ENCODE peak calls at places on chromosomes 12 and 14, in seven cellular contexts. One of them, this sample, is unnamed.

GRCh38 chr12:122336015-122336946 is 70.0 kb upstream of the VPS33A start:
- DNase-seq in aorta: no peak
- DNase-seq in GM12865: peak
- DNase-seq in foreskin keratinocyte: no peak
- DNase-seq in SW480: peak
- DNase-seq in hypothalamus: no peak
- DNase-seq in AML-193: peak
- DNase-seq in this sample: peak

GRCh38 chr12:116897476-116897875 is 13.3 kb upstream of the FBXW8 start:
- DNase-seq in aorta: no peak
- DNase-seq in GM12865: no peak
- DNase-seq in foreskin keratinocyte: no peak
- DNase-seq in SW480: no peak
- DNase-seq in hypothalamus: no peak
- DNase-seq in AML-193: no peak
- DNase-seq in this sample: no peak

GRCh38 chr14:66403183-66403582 is 83.0 kb upstream of the CCDC196 start:
- DNase-seq in aorta: no peak
- DNase-seq in GM12865: peak
- DNase-seq in foreskin keratinocyte: peak
- DNase-seq in SW480: peak
- DNase-seq in hypothalamus: no peak
- DNase-seq in AML-193: peak
- DNase-seq in this sample: peak

GRCh38 chr12:84361651-84362551 is 550.7 kb downstream of the SLC6A15 start:
- DNase-seq in aorta: peak
- DNase-seq in GM12865: no peak
- DNase-seq in foreskin keratinocyte: no peak
- DNase-seq in SW480: no peak
- DNase-seq in hypothalamus: no peak
- DNase-seq in AML-193: no peak
- DNase-seq in this sample: no peak

GRCh38 chr12:3834774-3835173 is 38.4 kb downstream of the PARP11 start:
- DNase-seq in aorta: no peak
- DNase-seq in GM12865: no peak
- DNase-seq in foreskin keratinocyte: no peak
- DNase-seq in SW480: no peak
- DNase-seq in hypothalamus: no peak
- DNase-seq in AML-193: no peak
- DNase-seq in this sample: no peak

GRCh38 chr14:24390696-24391468 is 7.9 kb upstream of the NYNRIN start:
- DNase-seq in aorta: peak
- DNase-seq in GM12865: no peak
- DNase-seq in foreskin keratinocyte: no peak
- DNase-seq in SW480: no peak
- DNase-seq in hypothalamus: no peak
- DNase-seq in AML-193: no peak
- DNase-seq in this sample: no peak

GRCh38 chr14:40841886-40842285 is 764.8 kb upstream of the LRFN5 start:
- DNase-seq in aorta: no peak
- DNase-seq in GM12865: no peak
- DNase-seq in foreskin keratinocyte: no peak
- DNase-seq in SW480: no peak
- DNase-seq in hypothalamus: no peak
- DNase-seq in AML-193: no peak
- DNase-seq in this sample: no peak

GRCh38 chr14:90242444-90242843 is 13.9 kb upstream of the PSMC1 start:
- DNase-seq in aorta: no peak
- DNase-seq in GM12865: no peak
- DNase-seq in foreskin keratinocyte: no peak
- DNase-seq in SW480: no peak
- DNase-seq in hypothalamus: no peak
- DNase-seq in AML-193: no peak
- DNase-seq in this sample: no peak

GRCh38 chr14:37599527-37600368 is 4.3 kb downstream of the TTC6 start:
- DNase-seq in aorta: no peak
- DNase-seq in GM12865: no peak
- DNase-seq in foreskin keratinocyte: no peak
- DNase-seq in SW480: no peak
- DNase-seq in hypothalamus: no peak
- DNase-seq in AML-193: no peak
- DNase-seq in this sample: no peak

GRCh38 chr12:11812558-11813421 is 163.3 kb downstream of the ETV6 start:
- DNase-seq in aorta: peak
- DNase-seq in GM12865: peak
- DNase-seq in foreskin keratinocyte: no peak
- DNase-seq in SW480: peak
- DNase-seq in hypothalamus: no peak
- DNase-seq in AML-193: peak
- DNase-seq in this sample: no peak

GRCh38 chr12:47808049-47808448 is 11.7 kb downstream of the HDAC7 start:
- DNase-seq in aorta: peak
- DNase-seq in GM12865: peak
- DNase-seq in foreskin keratinocyte: no peak
- DNase-seq in SW480: no peak
- DNase-seq in hypothalamus: no peak
- DNase-seq in AML-193: peak
- DNase-seq in this sample: no peak

GRCh38 chr14:64705406-64706118 is 1.3 kb downstream of the PLEKHG3 start:
- DNase-seq in aorta: no peak
- DNase-seq in GM12865: no peak
- DNase-seq in foreskin keratinocyte: peak
- DNase-seq in SW480: no peak
- DNase-seq in hypothalamus: peak
- DNase-seq in AML-193: peak
- DNase-seq in this sample: no peak

GRCh38 chr12:120264511-120265202 is 873 bp downstream of the PXN start:
- DNase-seq in aorta: no peak
- DNase-seq in GM12865: no peak
- DNase-seq in foreskin keratinocyte: peak
- DNase-seq in SW480: no peak
- DNase-seq in hypothalamus: no peak
- DNase-seq in AML-193: no peak
- DNase-seq in this sample: no peak

GRCh38 chr12:109760930-109761630 is 47.5 kb downstream of the FAM222A start:
- DNase-seq in aorta: peak
- DNase-seq in GM12865: no peak
- DNase-seq in foreskin keratinocyte: no peak
- DNase-seq in SW480: no peak
- DNase-seq in hypothalamus: no peak
- DNase-seq in AML-193: no peak
- DNase-seq in this sample: no peak

GRCh38 chr12:28089363-28089762 is 100.9 kb upstream of the CCDC91 start:
- DNase-seq in aorta: no peak
- DNase-seq in GM12865: no peak
- DNase-seq in foreskin keratinocyte: peak
- DNase-seq in SW480: peak
- DNase-seq in hypothalamus: no peak
- DNase-seq in AML-193: peak
- DNase-seq in this sample: no peak

GRCh38 chr14:68468437-68469207 is 324.2 kb downstream of the ZFP36L1 start:
- DNase-seq in aorta: no peak
- DNase-seq in GM12865: peak
- DNase-seq in foreskin keratinocyte: peak
- DNase-seq in SW480: peak
- DNase-seq in hypothalamus: no peak
- DNase-seq in AML-193: no peak
- DNase-seq in this sample: no peak

GRCh38 chr14:104253223-104253822 is 114.9 kb downstream of the KIF26A start:
- DNase-seq in aorta: no peak
- DNase-seq in GM12865: no peak
- DNase-seq in foreskin keratinocyte: no peak
- DNase-seq in SW480: no peak
- DNase-seq in hypothalamus: no peak
- DNase-seq in AML-193: no peak
- DNase-seq in this sample: no peak

GRCh38 chr14:32545858-32546210 is 216.7 kb downstream of the AKAP6 start:
- DNase-seq in aorta: no peak
- DNase-seq in GM12865: no peak
- DNase-seq in foreskin keratinocyte: no peak
- DNase-seq in SW480: no peak
- DNase-seq in hypothalamus: no peak
- DNase-seq in AML-193: no peak
- DNase-seq in this sample: no peak

GRCh38 chr14:64960762-64961276 is 11.3 kb downstream of the RAB15 start:
- DNase-seq in aorta: no peak
- DNase-seq in GM12865: no peak
- DNase-seq in foreskin keratinocyte: no peak
- DNase-seq in SW480: no peak
- DNase-seq in hypothalamus: no peak
- DNase-seq in AML-193: no peak
- DNase-seq in this sample: no peak

GRCh38 chr14:24351517-24351916 is 11.7 kb upstream of the RIPK3 start:
- DNase-seq in aorta: peak
- DNase-seq in GM12865: no peak
- DNase-seq in foreskin keratinocyte: peak
- DNase-seq in SW480: no peak
- DNase-seq in hypothalamus: no peak
- DNase-seq in AML-193: no peak
- DNase-seq in this sample: no peak

GRCh38 chr14:51482112-51482511 is 169.6 kb upstream of the FRMD6 start:
- DNase-seq in aorta: no peak
- DNase-seq in GM12865: no peak
- DNase-seq in foreskin keratinocyte: no peak
- DNase-seq in SW480: no peak
- DNase-seq in hypothalamus: no peak
- DNase-seq in AML-193: no peak
- DNase-seq in this sample: no peak

GRCh38 chr12:120361506-120362208 is 7.3 kb downstream of the MSI1 start:
- DNase-seq in aorta: peak
- DNase-seq in GM12865: peak
- DNase-seq in foreskin keratinocyte: peak
- DNase-seq in SW480: no peak
- DNase-seq in hypothalamus: peak
- DNase-seq in AML-193: no peak
- DNase-seq in this sample: no peak

GRCh38 chr12:78359530-78359929 is 505.0 kb upstream of the SYT1 start:
- DNase-seq in aorta: no peak
- DNase-seq in GM12865: no peak
- DNase-seq in foreskin keratinocyte: no peak
- DNase-seq in SW480: no peak
- DNase-seq in hypothalamus: no peak
- DNase-seq in AML-193: no peak
- DNase-seq in this sample: no peak

GRCh38 chr12:53224897-53225634 is 6.9 kb downstream of the RARG start:
- DNase-seq in aorta: peak
- DNase-seq in GM12865: no peak
- DNase-seq in foreskin keratinocyte: peak
- DNase-seq in SW480: no peak
- DNase-seq in hypothalamus: no peak
- DNase-seq in AML-193: no peak
- DNase-seq in this sample: no peak

GRCh38 chr12:66596189-66596588 is 82.7 kb downstream of the GRIP1 start:
- DNase-seq in aorta: no peak
- DNase-seq in GM12865: no peak
- DNase-seq in foreskin keratinocyte: peak
- DNase-seq in SW480: no peak
- DNase-seq in hypothalamus: no peak
- DNase-seq in AML-193: no peak
- DNase-seq in this sample: no peak

GRCh38 chr12:88897723-88898122 is 317.5 kb upstream of the KITLG start:
- DNase-seq in aorta: no peak
- DNase-seq in GM12865: no peak
- DNase-seq in foreskin keratinocyte: no peak
- DNase-seq in SW480: no peak
- DNase-seq in hypothalamus: no peak
- DNase-seq in AML-193: no peak
- DNase-seq in this sample: no peak

GRCh38 chr14:68951800-68952540 is 27.1 kb downstream of the ACTN1 start:
- DNase-seq in aorta: peak
- DNase-seq in GM12865: no peak
- DNase-seq in foreskin keratinocyte: no peak
- DNase-seq in SW480: no peak
- DNase-seq in hypothalamus: no peak
- DNase-seq in AML-193: no peak
- DNase-seq in this sample: no peak